ENCODE peak calls at places on chromosomes 2 and 18, in six cellular contexts. K, Z, J, G, U and D are unnamed samples.
A peak's percentile ranks its signal among the peaks of the same experiment; 100 is the strongest.

GRCh38 chr2:240593703-240594451 is 7.3 kb downstream of the CAPN10 start:
- DNase-seq in K (no peak), Z (no peak), U (no peak), G (peak; percentile 5), J (no peak), D (no peak)

GRCh38 chr2:66547113-66547512 is 112.2 kb downstream of the MEIS1 start:
- DNase-seq in G (no peak), J (no peak), U (no peak), Z (peak; percentile 38), K (no peak), D (no peak)

GRCh38 chr2:229475753-229476152 is 204.7 kb upstream of the PID1 start:
- DNase-seq in G (no peak), J (no peak), Z (no peak), K (no peak), U (no peak), D (no peak)

GRCh38 chr2:112773510-112773909 is 9.1 kb upstream of the CKAP2L start:
- DNase-seq in K (no peak), J (no peak), Z (no peak), U (no peak), G (no peak), D (no peak)

GRCh38 chr2:222353998-222354397 is 55.2 kb upstream of the PAX3 start:
- DNase-seq in J (no peak), G (no peak), Z (no peak), U (no peak), K (no peak), D (no peak)

GRCh38 chr18:23778828-23779227 is 89.6 kb downstream of the LAMA3 start:
- DNase-seq in Z (no peak), U (no peak), G (no peak), J (no peak), K (no peak), D (no peak)

GRCh38 chr2:165401285-165401852 is 68.1 kb upstream of the CSRNP3 start:
- DNase-seq in U (no peak), J (no peak), K (no peak), G (no peak), Z (peak; percentile 90), D (peak; percentile 64)

GRCh38 chr2:46384457-46384815 is 87.2 kb downstream of the EPAS1 start:
- DNase-seq in G (no peak), Z (no peak), J (no peak), K (no peak), U (no peak), D (no peak)

GRCh38 chr2:190533175-190533967 is 1.2 kb downstream of the NEMP2 start:
- DNase-seq in Z (no peak), K (no peak), G (no peak), U (no peak), J (no peak), D (no peak)

GRCh38 chr2:207251573-207252192 is 85.9 kb upstream of the KLF7 start:
- DNase-seq in K (no peak), J (no peak), U (no peak), Z (no peak), G (no peak), D (no peak)

GRCh38 chr2:72156872-72157271 is 9.2 kb upstream of the CYP26B1 start:
- DNase-seq in J (no peak), U (no peak), Z (no peak), K (no peak), G (no peak), D (no peak)

GRCh38 chr2:136214801-136215200 is 96.9 kb upstream of the CXCR4 start:
- DNase-seq in U (no peak), G (no peak), Z (no peak), J (no peak), K (no peak), D (no peak)

GRCh38 chr2:54149623-54150501 is 34.4 kb downstream of the ACYP2 start:
- DNase-seq in Z (peak; percentile 40), K (no peak), G (no peak), J (no peak), U (no peak), D (peak; percentile 13)

GRCh38 chr2:232994446-232994845 is 18.6 kb downstream of the NGEF start:
- DNase-seq in U (peak; percentile 23), Z (no peak), K (no peak), J (no peak), G (no peak), D (no peak)

GRCh38 chr2:114661926-114662670 is 219.7 kb downstream of the DPP10 start:
- DNase-seq in J (no peak), K (no peak), G (peak; percentile 41), U (no peak), Z (no peak), D (no peak)

GRCh38 chr2:112187046-112187715 is 49.0 kb downstream of the FBLN7 start:
- DNase-seq in J (no peak), Z (no peak), K (no peak), U (no peak), G (no peak), D (no peak)

GRCh38 chr2:146455325-146455724 is 1389.5 kb upstream of the ACVR2A start:
- DNase-seq in U (no peak), Z (no peak), K (no peak), G (no peak), J (no peak), D (no peak)

GRCh38 chr2:96882230-96882629 is 12.3 kb upstream of the SEMA4C start:
- DNase-seq in U (no peak), Z (no peak), G (peak; percentile 43), J (no peak), K (no peak), D (no peak)

GRCh38 chr2:25671622-25672021 is 1.8 kb downstream of the DTNB start:
- DNase-seq in Z (no peak), U (no peak), G (no peak), K (no peak), J (no peak), D (no peak)

GRCh38 chr2:164910091-164910899 is 45.0 kb downstream of the SLC38A11 start:
- DNase-seq in U (no peak), G (no peak), K (no peak), J (no peak), Z (peak; percentile 58), D (peak; percentile 55)

GRCh38 chr2:67824196-67824595 is 238.6 kb downstream of the C1D start:
- DNase-seq in U (no peak), G (no peak), K (no peak), J (no peak), Z (peak; percentile 22), D (no peak)

GRCh38 chr18:55124078-55124477 is 164.8 kb upstream of the CCDC68 start:
- DNase-seq in U (no peak), G (no peak), J (no peak), Z (peak; percentile 87), K (no peak), D (no peak)

GRCh38 chr2:201886504-201886903 is 80.2 kb downstream of the CDK15 start:
- DNase-seq in J (no peak), G (no peak), U (no peak), K (no peak), Z (peak; percentile 64), D (peak; percentile 51)

GRCh38 chr18:2898131-2898640 is 51.4 kb downstream of the EMILIN2 start:
- DNase-seq in G (no peak), J (no peak), K (no peak), U (no peak), Z (peak; percentile 57), D (no peak)

GRCh38 chr2:29124504-29124903 is 9.3 kb downstream of the CLIP4 start:
- DNase-seq in K (no peak), G (no peak), Z (no peak), J (no peak), U (no peak), D (no peak)

GRCh38 chr2:225773143-225773542 is 373.6 kb downstream of the NYAP2 start:
- DNase-seq in K (no peak), Z (no peak), G (no peak), J (no peak), U (no peak), D (no peak)

GRCh38 chr18:79522451-79523220 is 126.9 kb downstream of the NFATC1 start:
- DNase-seq in Z (no peak), U (peak; percentile 55), J (peak; percentile 81), G (no peak), K (no peak), D (no peak)

GRCh38 chr2:85511008-85511895 is 27.7 kb upstream of the MAT2A start:
- DNase-seq in Z (no peak), K (no peak), U (no peak), J (no peak), G (no peak), D (no peak)

GRCh38 chr2:237057893-237058300 is 27.8 kb upstream of the COPS8 start:
- DNase-seq in U (no peak), K (no peak), Z (no peak), J (no peak), G (no peak), D (no peak)

GRCh38 chr2:160836755-160837154 is 323.5 kb upstream of the TANK start:
- DNase-seq in J (no peak), Z (peak; percentile 80), K (no peak), G (no peak), U (no peak), D (peak; percentile 89)

GRCh38 chr2:128233790-128234395 is 84.8 kb downstream of the HS6ST1 start:
- DNase-seq in K (no peak), G (no peak), J (no peak), U (peak; percentile 38), Z (no peak), D (no peak)

GRCh38 chr2:118061135-118061955 is 26.9 kb upstream of the INSIG2 start:
- DNase-seq in Z (peak; percentile 84), U (no peak), J (no peak), K (peak; percentile 10), G (no peak), D (peak; percentile 74)

GRCh38 chr2:164203131-164203530 is 418.2 kb downstream of the GRB14 start:
- DNase-seq in G (no peak), U (no peak), K (no peak), Z (no peak), J (no peak), D (no peak)

GRCh38 chr2:2992622-2993021 is 385.0 kb downstream of the EIPR1 start:
- DNase-seq in J (no peak), U (no peak), G (no peak), K (no peak), Z (no peak), D (no peak)
- TF ChIP-seq CTCF in J (no peak), U (no peak), G (no peak), K (no peak), Z (no peak), D (no peak)

GRCh38 chr2:162333968-162334367 is 10.0 kb upstream of the GCA start:
- DNase-seq in J (no peak), G (peak; percentile 42), K (no peak), U (no peak), Z (peak; percentile 52), D (no peak)
- TF ChIP-seq CTCF in J (peak; percentile 17), G (peak; percentile 18), K (peak; percentile 25), U (no peak), Z (peak; percentile 59), D (peak; percentile 48)

GRCh38 chr2:196601430-196602306 is 37.8 kb upstream of the CCDC150 start:
- DNase-seq in J (no peak), G (no peak), K (peak; percentile 91), U (peak; percentile 83), Z (peak; percentile 96), D (peak; percentile 92)
- TF ChIP-seq CTCF in J (no peak), G (no peak), K (no peak), U (no peak), Z (no peak), D (peak; percentile 18)

DNA sequence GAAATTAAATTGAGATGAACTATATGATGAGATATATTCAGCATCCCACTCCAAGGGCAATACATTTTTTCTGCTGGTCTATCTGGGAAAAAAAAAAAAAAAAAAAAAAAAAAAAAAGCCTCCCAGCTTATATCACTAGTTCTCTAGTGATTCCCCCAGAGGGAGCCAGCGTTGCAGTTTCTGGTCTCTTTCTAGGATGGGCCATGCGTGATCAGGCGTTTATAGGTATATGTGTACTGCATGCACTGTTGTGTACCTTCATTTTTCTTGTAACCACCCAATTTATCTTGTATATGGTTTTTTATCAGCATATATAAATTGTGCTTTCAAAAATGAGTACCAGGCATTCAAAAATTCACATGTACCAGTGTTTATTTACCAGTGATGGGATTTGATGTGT is 35.1 kb downstream of the DCDC2C start:
- DNase-seq in U (no peak), K (peak; percentile 75), J (no peak), Z (peak; percentile 41), G (no peak), D (no peak)
- TF ChIP-seq CTCF in U (no peak), K (peak; percentile 54), J (no peak), Z (peak; percentile 23), G (no peak), D (no peak)